ENCODE peak calls at places on chromosomes 3 and 15, in eight cellular contexts. One of them, this sample, is unnamed.

GRCh38 chr15:88697276-88697675 is 58.5 kb downstream of the ISG20 start:
- DNase-seq in neural crest cell: no peak
- DNase-seq in cardiac muscle cell: no peak
- DNase-seq in prostate gland: no peak
- DNase-seq in fibroblast of the aortic adventitia: no peak
- DNase-seq in GM23338: no peak
- DNase-seq in A549: no peak
- DNase-seq in cardiac fibroblast: no peak
- DNase-seq in this sample: no peak

GRCh38 chr3:66469220-66469640 is 31.6 kb downstream of the LRIG1 start:
- DNase-seq in neural crest cell: no peak
- DNase-seq in cardiac muscle cell: no peak
- DNase-seq in prostate gland: no peak
- DNase-seq in fibroblast of the aortic adventitia: peak; percentile 38
- DNase-seq in GM23338: no peak
- DNase-seq in A549: no peak
- DNase-seq in cardiac fibroblast: no peak
- DNase-seq in this sample: no peak

GRCh38 chr3:171435757-171436156 is 24.4 kb downstream of the TNIK start:
- DNase-seq in neural crest cell: no peak
- DNase-seq in cardiac muscle cell: no peak
- DNase-seq in prostate gland: no peak
- DNase-seq in fibroblast of the aortic adventitia: no peak
- DNase-seq in GM23338: no peak
- DNase-seq in A549: no peak
- DNase-seq in cardiac fibroblast: no peak
- DNase-seq in this sample: no peak

GRCh38 chr3:124363451-124363850 is 366.8 kb upstream of the UMPS start:
- DNase-seq in neural crest cell: no peak
- DNase-seq in cardiac muscle cell: no peak
- DNase-seq in prostate gland: no peak
- DNase-seq in fibroblast of the aortic adventitia: peak; percentile 8
- DNase-seq in GM23338: no peak
- DNase-seq in A549: no peak
- DNase-seq in cardiac fibroblast: peak; percentile 45
- DNase-seq in this sample: peak; percentile 27

GRCh38 chr15:30675126-30675525 is 49.2 kb downstream of the ARHGAP11B start:
- DNase-seq in neural crest cell: no peak
- DNase-seq in cardiac muscle cell: no peak
- DNase-seq in prostate gland: no peak
- DNase-seq in fibroblast of the aortic adventitia: peak; percentile 31
- DNase-seq in GM23338: no peak
- DNase-seq in A549: no peak
- DNase-seq in cardiac fibroblast: peak; percentile 8
- DNase-seq in this sample: no peak

GRCh38 chr3:132721479-132722164 is 587 bp downstream of the NPHP3 start:
- DNase-seq in neural crest cell: no peak
- DNase-seq in cardiac muscle cell: peak; percentile 85
- DNase-seq in prostate gland: peak; percentile 42
- DNase-seq in fibroblast of the aortic adventitia: peak; percentile 60
- DNase-seq in GM23338: peak; percentile 82
- DNase-seq in A549: peak; percentile 43
- DNase-seq in cardiac fibroblast: peak; percentile 73
- DNase-seq in this sample: peak; percentile 58

GRCh38 chr3:102174312-102174712 is 260.5 kb upstream of the ZPLD1 start:
- DNase-seq in neural crest cell: no peak
- DNase-seq in cardiac muscle cell: no peak
- DNase-seq in prostate gland: no peak
- DNase-seq in fibroblast of the aortic adventitia: peak; percentile 71
- DNase-seq in GM23338: no peak
- DNase-seq in A549: no peak
- DNase-seq in cardiac fibroblast: peak; percentile 30
- DNase-seq in this sample: peak; percentile 44

GRCh38 chr3:130792241-130792640 is 45.6 kb upstream of the PIK3R4 start:
- DNase-seq in neural crest cell: no peak
- DNase-seq in cardiac muscle cell: no peak
- DNase-seq in prostate gland: peak; percentile 58
- DNase-seq in fibroblast of the aortic adventitia: no peak
- DNase-seq in GM23338: no peak
- DNase-seq in A549: no peak
- DNase-seq in cardiac fibroblast: no peak
- DNase-seq in this sample: no peak

GRCh38 chr15:27017168-27017809 is 46.3 kb downstream of the GABRG3 start:
- DNase-seq in neural crest cell: peak; percentile 86
- DNase-seq in cardiac muscle cell: peak; percentile 74
- DNase-seq in prostate gland: peak; percentile 68
- DNase-seq in fibroblast of the aortic adventitia: peak; percentile 45
- DNase-seq in GM23338: peak; percentile 93
- DNase-seq in A549: peak; percentile 87
- DNase-seq in cardiac fibroblast: peak; percentile 65
- DNase-seq in this sample: no peak

GRCh38 chr15:85929786-85930185 is 135.1 kb upstream of the KLHL25 start:
- DNase-seq in neural crest cell: no peak
- DNase-seq in cardiac muscle cell: no peak
- DNase-seq in prostate gland: no peak
- DNase-seq in fibroblast of the aortic adventitia: no peak
- DNase-seq in GM23338: no peak
- DNase-seq in A549: no peak
- DNase-seq in cardiac fibroblast: no peak
- DNase-seq in this sample: no peak

GRCh38 chr3:87674397-87675161 is 384.2 kb downstream of the CGGBP1 start:
- DNase-seq in neural crest cell: no peak
- DNase-seq in cardiac muscle cell: no peak
- DNase-seq in prostate gland: no peak
- DNase-seq in fibroblast of the aortic adventitia: no peak
- DNase-seq in GM23338: no peak
- DNase-seq in A549: no peak
- DNase-seq in cardiac fibroblast: no peak
- DNase-seq in this sample: no peak

GRCh38 chr3:160661660-160662059 is 15.3 kb upstream of the ARL14 start:
- DNase-seq in neural crest cell: peak; percentile 5
- DNase-seq in cardiac muscle cell: peak; percentile 30
- DNase-seq in prostate gland: no peak
- DNase-seq in fibroblast of the aortic adventitia: no peak
- DNase-seq in GM23338: no peak
- DNase-seq in A549: no peak
- DNase-seq in cardiac fibroblast: no peak
- DNase-seq in this sample: no peak

GRCh38 chr3:147943265-147943945 is 534.2 kb downstream of the ZIC1 start:
- DNase-seq in neural crest cell: no peak
- DNase-seq in cardiac muscle cell: no peak
- DNase-seq in prostate gland: no peak
- DNase-seq in fibroblast of the aortic adventitia: peak; percentile 90
- DNase-seq in GM23338: no peak
- DNase-seq in A549: peak; percentile 3
- DNase-seq in cardiac fibroblast: peak; percentile 87
- DNase-seq in this sample: peak; percentile 71

GRCh38 chr15:85488997-85489396 is 108.6 kb downstream of the AKAP13 start:
- DNase-seq in neural crest cell: no peak
- DNase-seq in cardiac muscle cell: no peak
- DNase-seq in prostate gland: no peak
- DNase-seq in fibroblast of the aortic adventitia: no peak
- DNase-seq in GM23338: no peak
- DNase-seq in A549: no peak
- DNase-seq in cardiac fibroblast: no peak
- DNase-seq in this sample: no peak

GRCh38 chr15:89198934-89199333 is 22.4 kb downstream of the RLBP1 start:
- DNase-seq in neural crest cell: peak; percentile 20
- DNase-seq in cardiac muscle cell: no peak
- DNase-seq in prostate gland: no peak
- DNase-seq in fibroblast of the aortic adventitia: no peak
- DNase-seq in GM23338: no peak
- DNase-seq in A549: no peak
- DNase-seq in cardiac fibroblast: no peak
- DNase-seq in this sample: no peak

GRCh38 chr3:39135170-39135805 is 18.1 kb downstream of the CSRNP1 start:
- DNase-seq in neural crest cell: no peak
- DNase-seq in cardiac muscle cell: no peak
- DNase-seq in prostate gland: no peak
- DNase-seq in fibroblast of the aortic adventitia: no peak
- DNase-seq in GM23338: no peak
- DNase-seq in A549: no peak
- DNase-seq in cardiac fibroblast: no peak
- DNase-seq in this sample: no peak

GRCh38 chr3:118272976-118273375 is 761.7 kb downstream of the IGSF11 start:
- DNase-seq in neural crest cell: no peak
- DNase-seq in cardiac muscle cell: no peak
- DNase-seq in prostate gland: no peak
- DNase-seq in fibroblast of the aortic adventitia: no peak
- DNase-seq in GM23338: no peak
- DNase-seq in A549: no peak
- DNase-seq in cardiac fibroblast: no peak
- DNase-seq in this sample: no peak

GRCh38 chr3:149375164-149375823 is 2.2 kb downstream of the TM4SF1 start:
- DNase-seq in neural crest cell: no peak
- DNase-seq in cardiac muscle cell: no peak
- DNase-seq in prostate gland: no peak
- DNase-seq in fibroblast of the aortic adventitia: no peak
- DNase-seq in GM23338: no peak
- DNase-seq in A549: no peak
- DNase-seq in cardiac fibroblast: peak; percentile 51
- DNase-seq in this sample: no peak

GRCh38 chr3:53199834-53200233 is 38.8 kb downstream of the PRKCD start:
- DNase-seq in neural crest cell: no peak
- DNase-seq in cardiac muscle cell: no peak
- DNase-seq in prostate gland: no peak
- DNase-seq in fibroblast of the aortic adventitia: no peak
- DNase-seq in GM23338: no peak
- DNase-seq in A549: no peak
- DNase-seq in cardiac fibroblast: no peak
- DNase-seq in this sample: peak; percentile 34

GRCh38 chr3:64880926-64881325 is 193.1 kb upstream of the ADAMTS9 start:
- DNase-seq in neural crest cell: no peak
- DNase-seq in cardiac muscle cell: no peak
- DNase-seq in prostate gland: no peak
- DNase-seq in fibroblast of the aortic adventitia: no peak
- DNase-seq in GM23338: no peak
- DNase-seq in A549: no peak
- DNase-seq in cardiac fibroblast: no peak
- DNase-seq in this sample: no peak

GRCh38 chr15:97968380-97968779 is 7.9 kb downstream of the ARRDC4 start:
- DNase-seq in neural crest cell: no peak
- DNase-seq in cardiac muscle cell: no peak
- DNase-seq in prostate gland: no peak
- DNase-seq in fibroblast of the aortic adventitia: peak; percentile 96
- DNase-seq in GM23338: no peak
- DNase-seq in A549: no peak
- DNase-seq in cardiac fibroblast: peak; percentile 81
- DNase-seq in this sample: peak; percentile 27

GRCh38 chr15:57334257-57334656 is 42.0 kb upstream of the CGNL1 start:
- DNase-seq in neural crest cell: no peak
- DNase-seq in cardiac muscle cell: no peak
- DNase-seq in prostate gland: no peak
- DNase-seq in fibroblast of the aortic adventitia: peak; percentile 28
- DNase-seq in GM23338: no peak
- DNase-seq in A549: no peak
- DNase-seq in cardiac fibroblast: peak; percentile 54
- DNase-seq in this sample: peak; percentile 38

GRCh38 chr3:35688826-35689225 is 49.5 kb downstream of the ARPP21 start:
- DNase-seq in neural crest cell: no peak
- DNase-seq in cardiac muscle cell: no peak
- DNase-seq in prostate gland: no peak
- DNase-seq in fibroblast of the aortic adventitia: no peak
- DNase-seq in GM23338: no peak
- DNase-seq in A549: no peak
- DNase-seq in cardiac fibroblast: no peak
- DNase-seq in this sample: no peak
- TF ChIP-seq CTCF in neural crest cell: no peak
- TF ChIP-seq CTCF in cardiac muscle cell: no peak
- TF ChIP-seq CTCF in prostate gland: no peak
- TF ChIP-seq CTCF in fibroblast of the aortic adventitia: no peak
- TF ChIP-seq CTCF in GM23338: no peak
- TF ChIP-seq CTCF in A549: no peak
- TF ChIP-seq CTCF in cardiac fibroblast: no peak
- TF ChIP-seq CTCF in this sample: no peak

GRCh38 chr3:106729481-106729880 is 647.8 kb upstream of the CCDC54 start:
- DNase-seq in neural crest cell: no peak
- DNase-seq in cardiac muscle cell: no peak
- DNase-seq in prostate gland: no peak
- DNase-seq in fibroblast of the aortic adventitia: no peak
- DNase-seq in GM23338: no peak
- DNase-seq in A549: no peak
- DNase-seq in cardiac fibroblast: peak; percentile 6
- DNase-seq in this sample: no peak
- TF ChIP-seq CTCF in neural crest cell: no peak
- TF ChIP-seq CTCF in cardiac muscle cell: no peak
- TF ChIP-seq CTCF in prostate gland: no peak
- TF ChIP-seq CTCF in fibroblast of the aortic adventitia: no peak
- TF ChIP-seq CTCF in GM23338: no peak
- TF ChIP-seq CTCF in A549: no peak
- TF ChIP-seq CTCF in cardiac fibroblast: no peak
- TF ChIP-seq CTCF in this sample: no peak

DNA sequence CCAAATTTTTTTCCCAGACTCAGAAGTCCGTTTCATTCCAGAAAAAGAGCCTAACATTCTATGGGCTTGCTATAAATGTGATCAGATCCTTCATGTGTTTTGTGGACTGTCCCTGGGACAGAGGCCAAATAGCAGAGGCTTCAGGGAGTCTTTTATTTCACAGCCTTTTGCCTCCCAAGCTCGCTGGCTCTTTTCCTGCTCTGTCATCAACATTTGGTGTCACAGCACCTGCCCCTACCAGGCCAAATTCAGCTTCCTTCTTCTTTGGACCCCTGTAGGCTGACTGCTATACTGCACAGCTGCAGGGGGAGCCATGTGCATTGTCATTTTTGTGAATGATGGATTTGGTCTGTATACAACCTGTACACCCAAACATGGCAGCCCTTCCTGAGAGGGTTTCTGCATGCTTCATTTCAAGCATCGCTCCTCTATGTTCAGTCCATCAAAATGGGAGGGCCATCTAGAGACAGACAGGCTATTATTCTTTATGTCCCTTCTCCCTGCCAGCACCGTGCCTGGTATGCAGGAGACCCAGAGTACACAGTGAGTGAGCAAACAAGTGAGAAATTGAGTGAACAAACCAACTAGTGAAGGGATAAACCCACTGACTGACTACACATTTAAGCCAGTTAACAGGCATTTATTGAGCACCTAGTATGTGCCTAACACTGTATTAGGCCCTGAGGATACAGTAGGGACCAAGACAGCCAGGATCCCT is 17.9 kb upstream of the RPP14 start:
- DNase-seq in neural crest cell: no peak
- DNase-seq in cardiac muscle cell: no peak
- DNase-seq in prostate gland: no peak
- DNase-seq in fibroblast of the aortic adventitia: no peak
- DNase-seq in GM23338: peak; percentile 12
- DNase-seq in A549: no peak
- DNase-seq in cardiac fibroblast: no peak
- DNase-seq in this sample: no peak
- TF ChIP-seq CTCF in neural crest cell: peak; percentile 13
- TF ChIP-seq CTCF in cardiac muscle cell: no peak
- TF ChIP-seq CTCF in prostate gland: no peak
- TF ChIP-seq CTCF in fibroblast of the aortic adventitia: peak; percentile 4
- TF ChIP-seq CTCF in GM23338: no peak
- TF ChIP-seq CTCF in A549: no peak
- TF ChIP-seq CTCF in cardiac fibroblast: peak; percentile 7
- TF ChIP-seq CTCF in this sample: no peak

DNA sequence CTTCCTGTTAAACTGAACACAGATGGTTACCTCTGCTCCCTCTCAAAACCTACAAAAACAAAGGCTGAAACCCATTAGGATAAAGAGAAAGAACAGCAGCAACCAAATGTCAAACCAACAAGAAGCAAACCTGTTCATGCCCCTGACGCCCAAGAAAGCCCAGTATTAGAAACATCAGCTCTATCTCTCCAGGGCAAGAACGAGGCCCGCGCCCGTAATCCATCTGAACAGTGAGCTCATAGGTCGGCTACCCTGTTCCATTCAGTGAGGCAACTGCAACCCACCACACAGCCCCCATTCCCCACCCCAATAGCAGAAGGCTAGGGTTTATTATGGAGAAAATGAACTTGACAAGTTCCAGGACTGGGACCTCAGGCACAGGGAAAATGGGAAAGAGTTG is 10.0 kb downstream of the LSG1 start:
- DNase-seq in neural crest cell: no peak
- DNase-seq in cardiac muscle cell: no peak
- DNase-seq in prostate gland: no peak
- DNase-seq in fibroblast of the aortic adventitia: no peak
- DNase-seq in GM23338: no peak
- DNase-seq in A549: no peak
- DNase-seq in cardiac fibroblast: no peak
- DNase-seq in this sample: no peak
- TF ChIP-seq CTCF in neural crest cell: no peak
- TF ChIP-seq CTCF in cardiac muscle cell: no peak
- TF ChIP-seq CTCF in prostate gland: no peak
- TF ChIP-seq CTCF in fibroblast of the aortic adventitia: no peak
- TF ChIP-seq CTCF in GM23338: no peak
- TF ChIP-seq CTCF in A549: no peak
- TF ChIP-seq CTCF in cardiac fibroblast: no peak
- TF ChIP-seq CTCF in this sample: no peak